ENCODE peak calls at places on chromosomes 2 and 18, in six cellular contexts. M is HepG2, C is A549, E is lower leg skin, X is endothelial cell of umbilical vein, N is body of pancreas. R is an unnamed sample.

GRCh38 chr2:33529771-33530481 is 53.5 kb downstream of the RASGRP3 start:
- DNase-seq in M (no peak), C (peak; percentile 15), X (peak; percentile 12), E (no peak), N (no peak), R (peak; percentile 57)

GRCh38 chr2:1685957-1686783 is 58.1 kb downstream of the PXDN start:
- DNase-seq in E (no peak), C (peak; percentile 43), X (peak; percentile 8), M (no peak), N (no peak), R (peak; percentile 70)

GRCh38 chr2:71620851-71621251 is 167.5 kb downstream of the DYSF start:
- DNase-seq in N (no peak), C (no peak), M (no peak), X (no peak), E (peak; percentile 7), R (no peak)

GRCh38 chr2:22110244-22110651 is 986.5 kb downstream of the TDRD15 start:
- DNase-seq in M (no peak), C (no peak), X (no peak), N (no peak), E (no peak), R (no peak)

GRCh38 chr2:36697424-36698066 is 1.0 kb downstream of the VIT start:
- DNase-seq in E (no peak), X (peak; percentile 80), N (no peak), C (no peak), M (no peak), R (no peak)

GRCh38 chr2:7057865-7058400 is 140.7 kb downstream of the RNF144A start:
- DNase-seq in E (no peak), N (no peak), M (no peak), C (no peak), X (no peak), R (no peak)

GRCh38 chr2:15800489-15801329 is 139.6 kb upstream of the MYCN start:
- DNase-seq in E (no peak), X (no peak), C (no peak), M (peak; percentile 68), N (no peak), R (no peak)

GRCh38 chr2:5164806-5165525 is 527.2 kb upstream of the SOX11 start:
- DNase-seq in M (no peak), C (no peak), E (no peak), N (no peak), X (peak; percentile 37), R (no peak)

GRCh38 chr2:121018136-121019057 is 266.6 kb downstream of the TFCP2L1 start:
- DNase-seq in C (no peak), N (no peak), E (no peak), M (no peak), X (no peak), R (no peak)

GRCh38 chr2:46806526-46806925 is 109.1 kb downstream of the MCFD2 start:
- DNase-seq in E (no peak), M (no peak), X (peak; percentile 59), N (no peak), C (no peak), R (no peak)

GRCh38 chr2:215903208-215903607 is 110.1 kb downstream of the MREG start:
- DNase-seq in N (no peak), X (no peak), C (no peak), M (no peak), E (no peak), R (no peak)

GRCh38 chr2:235860111-235860510 is 308.1 kb downstream of the GBX2 start:
- DNase-seq in E (no peak), N (no peak), M (no peak), X (peak; percentile 77), C (no peak), R (no peak)

GRCh38 chr2:16870677-16871076 is 205.0 kb upstream of the CYRIA start:
- DNase-seq in M (no peak), N (no peak), C (no peak), X (no peak), E (no peak), R (no peak)

GRCh38 chr2:139055165-139055564 is 275.0 kb upstream of the NXPH2 start:
- DNase-seq in C (no peak), X (no peak), N (no peak), E (no peak), M (no peak), R (no peak)

GRCh38 chr2:232979871-232980461 is 33.1 kb downstream of the NGEF start:
- DNase-seq in X (no peak), N (no peak), M (peak; percentile 27), C (peak; percentile 79), E (no peak), R (peak; percentile 90)
- TF ChIP-seq POLR2A in X (no peak), N (no peak), M (no peak), C (no peak), E (no peak), R (no peak)

GRCh38 chr2:73383036-73383435 is 2.6 kb upstream of the ALMS1 start:
- DNase-seq in C (no peak), E (no peak), M (no peak), X (no peak), N (no peak), R (no peak)

GRCh38 chr2:73386894-73387636 is 1.4 kb downstream of the ALMS1 start:
- DNase-seq in N (no peak), E (no peak), X (no peak), M (no peak), C (no peak), R (no peak)

GRCh38 chr2:73385486-73386341 is at the start of gene ALMS1:
- DNase-seq in M (peak; percentile 88), N (peak; percentile 92), X (peak; percentile 89), E (peak; percentile 76), C (peak; percentile 85), R (peak; percentile 83)

GRCh38 chr2:73386342-73386868 is 769 bp downstream of the ALMS1 start:
- DNase-seq in X (no peak), E (no peak), C (no peak), M (no peak), N (no peak), R (no peak)
- TF ChIP-seq POLR2A in X (peak; percentile 72), E (no peak), C (no peak), M (peak; percentile 36), N (no peak), R (peak; percentile 67)

GRCh38 chr2:135531231-135532197 is at the start of gene R3HDM1:
- DNase-seq in M (peak; percentile 100), C (peak; percentile 94), E (peak; percentile 100), X (peak; percentile 100), N (peak; percentile 100), R (peak; percentile 74)

GRCh38 chr2:135528006-135528405 is 3.0 kb downstream of the ZRANB3 start:
- DNase-seq in M (no peak), N (no peak), C (no peak), E (no peak), X (no peak), R (no peak)

GRCh38 chr2:135532581-135532980 is 1.3 kb downstream of the R3HDM1 start:
- DNase-seq in X (peak; percentile 5), C (no peak), M (no peak), N (no peak), E (no peak), R (no peak)

GRCh38 chr2:135525786-135526185 is 5.2 kb downstream of the ZRANB3 start:
- DNase-seq in C (no peak), X (no peak), N (no peak), E (no peak), M (no peak), R (no peak)

GRCh38 chr2:135530313-135531230 is at the start of gene ZRANB3:
- DNase-seq in N (peak; percentile 98), X (peak; percentile 98), E (peak; percentile 96), C (peak; percentile 92), M (peak; percentile 99), R (peak; percentile 61)
- TF ChIP-seq POLR2A in N (peak; percentile 45), X (peak; percentile 13), E (no peak), C (peak; percentile 44), M (peak; percentile 58), R (no peak)

GRCh38 chr2:203948733-203949132 is 12.2 kb downstream of the ICOS start:
- DNase-seq in N (no peak), E (no peak), M (no peak), C (no peak), X (no peak), R (no peak)

GRCh38 chr2:203949228-203949627 is 12.7 kb downstream of the ICOS start:
- DNase-seq in C (no peak), E (no peak), X (no peak), N (no peak), M (no peak), R (no peak)

GRCh38 chr2:203951366-203951902 is 14.9 kb downstream of the ICOS start:
- DNase-seq in C (no peak), X (no peak), M (no peak), N (no peak), E (no peak), R (no peak)
- TF ChIP-seq POLR2A in C (no peak), X (no peak), M (no peak), N (no peak), E (no peak), R (no peak)

GRCh38 chr18:22349317-22349898 is 68.3 kb downstream of the CTAGE1 start:
- DNase-seq in X (peak; percentile 64), N (no peak), C (no peak), E (no peak), M (no peak), R (no peak)
- TF ChIP-seq POLR2A in X (no peak), N (no peak), C (no peak), E (no peak), M (no peak), R (no peak)

DNA sequence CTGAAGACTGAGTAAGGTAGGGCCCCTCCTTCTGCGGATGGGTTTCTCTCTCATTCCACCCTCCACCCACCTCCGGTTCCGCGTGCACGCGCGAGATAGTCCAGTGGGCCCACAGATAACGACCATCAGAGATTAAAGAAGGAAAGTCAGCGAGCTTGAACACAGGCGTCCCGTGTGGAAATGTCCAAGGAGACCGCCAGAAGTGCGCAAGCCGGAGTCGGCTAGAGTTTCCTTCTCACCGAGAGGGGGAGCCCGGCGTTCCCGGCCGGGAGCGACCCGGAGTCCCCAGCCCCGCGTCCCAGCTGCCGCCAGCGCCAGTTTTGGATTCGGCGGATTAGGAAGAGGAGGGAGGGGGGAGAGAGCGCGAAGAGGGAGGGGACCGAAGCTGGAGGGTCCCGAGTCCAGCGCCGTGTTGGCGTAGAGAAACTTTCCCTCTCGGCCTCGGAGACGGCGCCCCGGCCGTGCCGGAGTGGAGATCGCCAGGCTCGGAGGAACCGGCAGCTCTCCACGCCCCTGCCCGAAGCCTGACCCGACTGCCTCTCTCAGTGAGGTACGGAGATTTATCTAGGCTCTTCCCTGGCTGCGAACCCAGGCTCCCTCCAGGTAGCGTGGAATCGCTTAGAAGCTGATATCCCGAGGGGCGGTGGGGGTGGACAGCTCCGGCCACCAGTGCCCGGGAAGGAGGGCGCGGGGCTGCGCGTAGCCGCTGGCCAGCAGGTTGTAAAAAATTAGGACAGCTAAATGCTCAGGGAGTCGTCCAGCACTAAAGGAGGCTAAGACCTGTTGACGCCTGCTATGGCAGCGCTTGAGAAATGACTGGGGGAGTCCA is at the start of gene GULP1:
- DNase-seq in C (peak; percentile 47), X (peak; percentile 83), M (peak; percentile 18), E (peak; percentile 34), N (peak; percentile 78), R (peak; percentile 31)
- TF ChIP-seq POLR2A in C (peak; percentile 20), X (no peak), M (no peak), E (no peak), N (peak; percentile 69), R (no peak)

R was measured in H54.